ENCODE peak calls at places on chromosomes 3 and 15, in five cellular contexts. One of them, this sample, is unnamed.

GRCh38 chr3:56782215-56782614 is 19.5 kb downstream of the ARHGEF3 start:
- DNase-seq in HFF-Myc: no peak
- DNase-seq in stimulated activated CD4-positive, alpha-beta T cell treated with anti-CD3 and anti-CD28 coated beads, Interleukin-4, amount 100 ng/mL, for 24 hours: no peak
- DNase-seq in stomach: no peak
- DNase-seq in H54: no peak
- DNase-seq in this sample: no peak

GRCh38 chr3:85571835-85572234 is 613.0 kb downstream of the CADM2 start:
- DNase-seq in H54: no peak
- DNase-seq in stomach: no peak
- DNase-seq in HFF-Myc: no peak
- DNase-seq in stimulated activated CD4-positive, alpha-beta T cell treated with anti-CD3 and anti-CD28 coated beads, Interleukin-4, amount 100 ng/mL, for 24 hours: no peak
- DNase-seq in this sample: no peak

GRCh38 chr3:9398715-9399708 is 1.6 kb downstream of the SETD5 start:
- DNase-seq in stomach: no peak
- DNase-seq in H54: no peak
- DNase-seq in HFF-Myc: no peak
- DNase-seq in stimulated activated CD4-positive, alpha-beta T cell treated with anti-CD3 and anti-CD28 coated beads, Interleukin-4, amount 100 ng/mL, for 24 hours: peak
- DNase-seq in this sample: no peak

GRCh38 chr3:53941174-53941573 is 49.5 kb upstream of the SELENOK start:
- DNase-seq in stomach: no peak
- DNase-seq in stimulated activated CD4-positive, alpha-beta T cell treated with anti-CD3 and anti-CD28 coated beads, Interleukin-4, amount 100 ng/mL, for 24 hours: no peak
- DNase-seq in HFF-Myc: no peak
- DNase-seq in H54: peak
- DNase-seq in this sample: no peak

GRCh38 chr15:49991587-49991986 is 127.4 kb downstream of the ATP8B4 start:
- DNase-seq in HFF-Myc: no peak
- DNase-seq in stomach: no peak
- DNase-seq in H54: no peak
- DNase-seq in stimulated activated CD4-positive, alpha-beta T cell treated with anti-CD3 and anti-CD28 coated beads, Interleukin-4, amount 100 ng/mL, for 24 hours: no peak
- DNase-seq in this sample: no peak

GRCh38 chr3:58463181-58463941 is 28.5 kb upstream of the KCTD6 start:
- DNase-seq in stomach: peak
- DNase-seq in HFF-Myc: peak
- DNase-seq in stimulated activated CD4-positive, alpha-beta T cell treated with anti-CD3 and anti-CD28 coated beads, Interleukin-4, amount 100 ng/mL, for 24 hours: peak
- DNase-seq in H54: peak
- DNase-seq in this sample: peak

GRCh38 chr3:164488893-164489292 is 589.4 kb downstream of the SI start:
- DNase-seq in stimulated activated CD4-positive, alpha-beta T cell treated with anti-CD3 and anti-CD28 coated beads, Interleukin-4, amount 100 ng/mL, for 24 hours: no peak
- DNase-seq in stomach: no peak
- DNase-seq in HFF-Myc: no peak
- DNase-seq in H54: no peak
- DNase-seq in this sample: no peak

GRCh38 chr15:25812073-25812472 is 51.1 kb downstream of the ATP10A start:
- DNase-seq in stimulated activated CD4-positive, alpha-beta T cell treated with anti-CD3 and anti-CD28 coated beads, Interleukin-4, amount 100 ng/mL, for 24 hours: no peak
- DNase-seq in stomach: no peak
- DNase-seq in H54: no peak
- DNase-seq in HFF-Myc: no peak
- DNase-seq in this sample: no peak

GRCh38 chr15:91892417-91892816 is 38.9 kb downstream of the SLCO3A1 start:
- DNase-seq in HFF-Myc: no peak
- DNase-seq in H54: no peak
- DNase-seq in stomach: no peak
- DNase-seq in stimulated activated CD4-positive, alpha-beta T cell treated with anti-CD3 and anti-CD28 coated beads, Interleukin-4, amount 100 ng/mL, for 24 hours: no peak
- DNase-seq in this sample: no peak

GRCh38 chr3:37491776-37492175 is 317.4 kb upstream of the LRRFIP2 start:
- DNase-seq in HFF-Myc: no peak
- DNase-seq in stimulated activated CD4-positive, alpha-beta T cell treated with anti-CD3 and anti-CD28 coated beads, Interleukin-4, amount 100 ng/mL, for 24 hours: no peak
- DNase-seq in H54: no peak
- DNase-seq in stomach: no peak
- DNase-seq in this sample: no peak

GRCh38 chr15:37106490-37107001 is 6.2 kb upstream of the MEIS2 start:
- DNase-seq in H54: no peak
- DNase-seq in stimulated activated CD4-positive, alpha-beta T cell treated with anti-CD3 and anti-CD28 coated beads, Interleukin-4, amount 100 ng/mL, for 24 hours: no peak
- DNase-seq in stomach: no peak
- DNase-seq in HFF-Myc: no peak
- DNase-seq in this sample: peak

GRCh38 chr3:125245521-125245920 is 33.0 kb upstream of the SLC12A8 start:
- DNase-seq in H54: no peak
- DNase-seq in stimulated activated CD4-positive, alpha-beta T cell treated with anti-CD3 and anti-CD28 coated beads, Interleukin-4, amount 100 ng/mL, for 24 hours: no peak
- DNase-seq in stomach: no peak
- DNase-seq in HFF-Myc: no peak
- DNase-seq in this sample: no peak

GRCh38 chr3:128113817-128114794 is 9.5 kb downstream of the RUVBL1 start:
- DNase-seq in stomach: no peak
- DNase-seq in stimulated activated CD4-positive, alpha-beta T cell treated with anti-CD3 and anti-CD28 coated beads, Interleukin-4, amount 100 ng/mL, for 24 hours: no peak
- DNase-seq in HFF-Myc: no peak
- DNase-seq in H54: no peak
- DNase-seq in this sample: no peak

GRCh38 chr15:25170113-25170731 is 215.4 kb downstream of the SNRPN start:
- DNase-seq in stomach: peak
- DNase-seq in H54: no peak
- DNase-seq in stimulated activated CD4-positive, alpha-beta T cell treated with anti-CD3 and anti-CD28 coated beads, Interleukin-4, amount 100 ng/mL, for 24 hours: no peak
- DNase-seq in HFF-Myc: no peak
- DNase-seq in this sample: peak

GRCh38 chr15:59689626-59690236 is 611 bp upstream of the BNIP2 start:
- DNase-seq in stimulated activated CD4-positive, alpha-beta T cell treated with anti-CD3 and anti-CD28 coated beads, Interleukin-4, amount 100 ng/mL, for 24 hours: peak
- DNase-seq in H54: no peak
- DNase-seq in stomach: peak
- DNase-seq in HFF-Myc: peak
- DNase-seq in this sample: peak

GRCh38 chr15:31811641-31812040 is 218.7 kb upstream of the CHRNA7 start:
- DNase-seq in H54: no peak
- DNase-seq in stomach: no peak
- DNase-seq in stimulated activated CD4-positive, alpha-beta T cell treated with anti-CD3 and anti-CD28 coated beads, Interleukin-4, amount 100 ng/mL, for 24 hours: no peak
- DNase-seq in HFF-Myc: no peak
- DNase-seq in this sample: no peak

GRCh38 chr3:10534066-10534465 is 28.7 kb upstream of the ATP2B2 start:
- DNase-seq in HFF-Myc: no peak
- DNase-seq in stimulated activated CD4-positive, alpha-beta T cell treated with anti-CD3 and anti-CD28 coated beads, Interleukin-4, amount 100 ng/mL, for 24 hours: no peak
- DNase-seq in stomach: peak
- DNase-seq in H54: no peak
- DNase-seq in this sample: no peak

GRCh38 chr15:99125061-99125990 is 20.4 kb downstream of the SYNM start:
- DNase-seq in stomach: no peak
- DNase-seq in HFF-Myc: no peak
- DNase-seq in H54: no peak
- DNase-seq in stimulated activated CD4-positive, alpha-beta T cell treated with anti-CD3 and anti-CD28 coated beads, Interleukin-4, amount 100 ng/mL, for 24 hours: no peak
- DNase-seq in this sample: no peak

GRCh38 chr15:64274541-64274940 is 81.4 kb downstream of the CSNK1G1 start:
- DNase-seq in stomach: no peak
- DNase-seq in HFF-Myc: no peak
- DNase-seq in H54: no peak
- DNase-seq in stimulated activated CD4-positive, alpha-beta T cell treated with anti-CD3 and anti-CD28 coated beads, Interleukin-4, amount 100 ng/mL, for 24 hours: no peak
- DNase-seq in this sample: no peak

GRCh38 chr3:134250717-134251220 is at the start of gene RYK:
- DNase-seq in stimulated activated CD4-positive, alpha-beta T cell treated with anti-CD3 and anti-CD28 coated beads, Interleukin-4, amount 100 ng/mL, for 24 hours: peak
- DNase-seq in stomach: peak
- DNase-seq in H54: peak
- DNase-seq in HFF-Myc: no peak
- DNase-seq in this sample: peak

This sample was measured in glutamatergic neuron.